ENCODE peak calls at places on chromosomes 1 and 21, in six cellular contexts. Z, U, V, G, H and L are unnamed samples.

GRCh38 chr1:62720946-62721554 is 32.9 kb upstream of the DOCK7 start:
- DNase-seq in Z (no peak), U (no peak), V (no peak), G (no peak), H (no peak), L (no peak)

GRCh38 chr1:151371744-151372410 is 628 bp downstream of the SELENBP1 start:
- DNase-seq in Z (peak; percentile 63), U (peak; percentile 64), V (peak; percentile 88), G (peak; percentile 73), H (peak; percentile 59), L (no peak)

GRCh38 chr1:176893625-176894352 is 270.7 kb downstream of the ASTN1 start:
- DNase-seq in Z (no peak), U (no peak), V (no peak), G (no peak), H (no peak), L (no peak)

GRCh38 chr1:184820218-184820720 is 65.6 kb upstream of the EDEM3 start:
- DNase-seq in Z (no peak), U (no peak), V (no peak), G (no peak), H (no peak), L (no peak)

GRCh38 chr1:53188099-53188498 is 8.5 kb upstream of the CPT2 start:
- DNase-seq in Z (no peak), U (no peak), V (no peak), G (no peak), H (no peak), L (no peak)

GRCh38 chr1:24277420-24278169 is 41.6 kb upstream of the GRHL3 start:
- DNase-seq in Z (no peak), U (no peak), V (no peak), G (no peak), H (no peak), L (no peak)

GRCh38 chr1:199742547-199742946 is 285.0 kb upstream of the NR5A2 start:
- DNase-seq in Z (no peak), U (no peak), V (no peak), G (no peak), H (no peak), L (no peak)

GRCh38 chr1:27391511-27392095 is 819 bp upstream of the GPR3 start:
- DNase-seq in Z (peak; percentile 58), U (no peak), V (no peak), G (peak; percentile 58), H (peak; percentile 47), L (no peak)

GRCh38 chr1:36913523-36914060 is 120.7 kb downstream of the GRIK3 start:
- DNase-seq in Z (no peak), U (no peak), V (peak; percentile 17), G (no peak), H (no peak), L (no peak)

GRCh38 chr1:160410412-160411005 is 10.1 kb downstream of the VANGL2 start:
- DNase-seq in Z (no peak), U (no peak), V (no peak), G (no peak), H (no peak), L (no peak)

GRCh38 chr1:181104790-181105133 is 16.3 kb downstream of the IER5 start:
- DNase-seq in Z (no peak), U (no peak), V (peak; percentile 76), G (no peak), H (peak; percentile 49), L (peak; percentile 51)

GRCh38 chr1:206557636-206558473 is 50.5 kb downstream of the RASSF5 start:
- DNase-seq in Z (no peak), U (no peak), V (no peak), G (no peak), H (no peak), L (no peak)

GRCh38 chr1:40784771-40785151 is 1.2 kb downstream of the KCNQ4 start:
- DNase-seq in Z (no peak), U (no peak), V (no peak), G (no peak), H (no peak), L (no peak)

GRCh38 chr21:33036430-33037162 is 10.9 kb downstream of the OLIG2 start:
- DNase-seq in Z (peak; percentile 41), U (no peak), V (no peak), G (no peak), H (no peak), L (no peak)

GRCh38 chr21:37087188-37087587 is 14.1 kb downstream of the TTC3 start:
- DNase-seq in Z (no peak), U (no peak), V (no peak), G (no peak), H (no peak), L (no peak)

GRCh38 chr21:29117372-29117955 is 13.0 kb upstream of the MAP3K7CL start:
- DNase-seq in Z (no peak), U (no peak), V (no peak), G (no peak), H (no peak), L (no peak)

GRCh38 chr1:115277276-115277675 is 60.8 kb downstream of the NGF start:
- DNase-seq in Z (no peak), U (no peak), V (no peak), G (no peak), H (no peak), L (no peak)

GRCh38 chr1:158285756-158286241 is 3.9 kb upstream of the CD1C start:
- DNase-seq in Z (peak; percentile 23), U (no peak), V (peak; percentile 74), G (no peak), H (no peak), L (no peak)

GRCh38 chr1:46394108-46394871 is at the start of gene FAAH:
- DNase-seq in Z (peak; percentile 68), U (no peak), V (peak; percentile 77), G (peak; percentile 71), H (peak; percentile 84), L (peak; percentile 40)

GRCh38 chr1:3836421-3836820 is 20.6 kb downstream of the CEP104 start:
- DNase-seq in Z (no peak), U (no peak), V (no peak), G (no peak), H (no peak), L (no peak)

GRCh38 chr1:54380285-54380882 is 25.8 kb downstream of the SSBP3 start:
- DNase-seq in Z (no peak), U (no peak), V (no peak), G (no peak), H (no peak), L (no peak)

GRCh38 chr21:36803801-36804452 is 105.0 kb downstream of the SIM2 start:
- DNase-seq in Z (no peak), U (no peak), V (no peak), G (no peak), H (no peak), L (no peak)

GRCh38 chr1:87598429-87598828 is 269.7 kb downstream of the LMO4 start:
- DNase-seq in Z (no peak), U (no peak), V (no peak), G (no peak), H (no peak), L (no peak)

GRCh38 chr1:93585059-93585966 is 96.3 kb downstream of the BCAR3 start:
- DNase-seq in Z (peak; percentile 93), U (peak; percentile 97), V (peak; percentile 83), G (peak; percentile 54), H (peak; percentile 98), L (no peak)

GRCh38 chr1:16122916-16123315 is 33.0 kb downstream of the EPHA2 start:
- DNase-seq in Z (no peak), U (no peak), V (no peak), G (no peak), H (no peak), L (no peak)

GRCh38 chr1:110243581-110243980 is 33.5 kb downstream of the KCNC4 start:
- DNase-seq in Z (no peak), U (peak; percentile 6), V (peak; percentile 71), G (no peak), H (no peak), L (no peak)

GRCh38 chr1:233168384-233168783 is 127.1 kb downstream of the PCNX2 start:
- DNase-seq in Z (no peak), U (no peak), V (no peak), G (no peak), H (no peak), L (no peak)

GRCh38 chr1:82903626-82904025 is 1095.3 kb downstream of the TTLL7 start:
- DNase-seq in Z (no peak), U (no peak), V (no peak), G (no peak), H (no peak), L (no peak)

GRCh38 chr1:236394905-236395779 is 1.1 kb downstream of the EDARADD start:
- DNase-seq in Z (peak; percentile 16), U (no peak), V (no peak), G (peak; percentile 30), H (peak; percentile 43), L (no peak)

GRCh38 chr1:31760422-31760900 is 3.7 kb downstream of the ADGRB2 start:
- DNase-seq in Z (no peak), U (no peak), V (no peak), G (peak; percentile 64), H (no peak), L (no peak)

GRCh38 chr1:228937851-228938247 is 202.6 kb downstream of the RHOU start:
- DNase-seq in Z (peak; percentile 35), U (no peak), V (no peak), G (no peak), H (no peak), L (no peak)

GRCh38 chr1:197725044-197725443 is 50.2 kb downstream of the DENND1B start:
- DNase-seq in Z (no peak), U (no peak), V (no peak), G (no peak), H (no peak), L (no peak)

GRCh38 chr21:33238565-33239255 is 9.0 kb downstream of the IFNAR2 start:
- DNase-seq in Z (no peak), U (no peak), V (no peak), G (no peak), H (no peak), L (no peak)

GRCh38 chr1:18290740-18291412 is 183.3 kb downstream of the IGSF21 start:
- DNase-seq in Z (no peak), U (no peak), V (no peak), G (no peak), H (no peak), L (no peak)
- H3K27ac ChIP-seq in Z (no peak overlapping the region), U (no peak overlapping the region), V (no peak overlapping the region), G (no peak overlapping the region), H (no peak overlapping the region), L (no peak overlapping the region)

GRCh38 chr1:152630596-152630995 is 7.7 kb upstream of the LCE3A start:
- DNase-seq in Z (no peak), U (no peak), V (no peak), G (no peak), H (no peak), L (no peak)
- TF ChIP-seq CTCF in Z (no peak), U (no peak), V (no peak), G (no peak), H (no peak), L (no peak)

DNA sequence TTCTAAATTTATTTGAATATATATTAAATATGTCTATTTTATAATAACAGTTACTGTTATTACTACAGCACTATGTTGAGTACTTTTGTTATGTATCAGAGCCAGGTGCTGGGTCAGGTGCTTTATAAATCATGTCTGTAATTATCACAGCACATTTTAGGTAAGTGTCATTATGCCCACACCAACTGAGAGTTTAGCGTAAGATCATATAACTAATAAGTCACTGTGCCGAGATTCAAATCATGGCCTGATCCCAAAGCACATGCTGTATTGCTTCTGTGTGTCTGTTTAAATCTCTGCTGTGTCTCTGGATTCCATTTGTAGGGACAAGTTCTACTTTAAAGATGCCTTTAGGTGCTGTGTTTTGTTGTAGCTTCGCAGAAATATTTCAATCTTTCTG is 1.9 kb downstream of the GPSM2 start:
- DNase-seq in Z (no peak), U (no peak), V (no peak), G (no peak), H (no peak), L (no peak)
- H3K27ac ChIP-seq in Z (no peak overlapping the region), U (no peak overlapping the region), V (peak overlapping the region; percentile 65), G (no peak overlapping the region), H (no peak overlapping the region), L (no peak overlapping the region)

GRCh38 chr1:51792864-51793263 is 85.7 kb downstream of the NRDC start:
- DNase-seq in Z (no peak), U (no peak), V (no peak), G (no peak), H (no peak), L (no peak)
- TF ChIP-seq CTCF in Z (no peak), U (no peak), V (no peak), G (no peak), H (no peak), L (no peak)